ENCODE peak calls at places on chromosome 18, in nine cellular contexts. Z is colonic mucosa, K is endothelial cell of umbilical vein, X is skeletal muscle cell, I is uterus, E is prostate gland, W is ovary, H is brain microvascular endothelial cell, G is gastrocnemius medialis. Y is an unnamed sample.

GRCh38 chr18:79577451-79578395 is 101.9 kb upstream of the CTDP1 start:
- DNase-seq in W (peak), K (no peak), G (no peak), H (peak), I (peak), X (no peak), Z (no peak), E (no peak), Y (peak)

GRCh38 chr18:76363451-76364120 is 131.5 kb downstream of the ZNF516 start:
- DNase-seq in H (peak), I (peak), E (no peak), K (peak), W (peak), X (no peak), Z (no peak), G (no peak), Y (peak)

GRCh38 chr18:59988098-59988706 is 88.4 kb downstream of the PMAIP1 start:
- DNase-seq in Z (peak), H (peak), G (no peak), I (peak), X (peak), K (peak), E (peak), W (peak), Y (peak)

GRCh38 chr18:54734059-54734458 is 94.2 kb upstream of the RAB27B start:
- DNase-seq in Z (no peak), W (no peak), H (peak), G (no peak), K (peak), X (peak), E (no peak), I (no peak), Y (no peak)

GRCh38 chr18:79518683-79519128 is 123.0 kb downstream of the NFATC1 start:
- DNase-seq in H (no peak), W (no peak), G (no peak), Z (peak), I (no peak), E (no peak), K (no peak), X (no peak), Y (peak)

GRCh38 chr18:42514522-42514921 is 559.5 kb downstream of the PIK3C3 start:
- DNase-seq in W (no peak), I (no peak), E (no peak), Z (no peak), H (peak), K (no peak), G (no peak), X (peak), Y (no peak)

GRCh38 chr18:36718705-36719328 is 110.0 kb downstream of the TPGS2 start:
- DNase-seq in I (no peak), K (no peak), E (no peak), Z (no peak), H (no peak), W (no peak), G (no peak), X (no peak), Y (no peak)

GRCh38 chr18:68960355-68960754 is 162.5 kb downstream of the CCDC102B start:
- DNase-seq in X (peak), G (no peak), Z (no peak), E (no peak), H (no peak), W (no peak), K (no peak), I (no peak), Y (no peak)

GRCh38 chr18:59961086-59961485 is 61.3 kb downstream of the PMAIP1 start:
- DNase-seq in E (peak), I (no peak), Z (no peak), X (no peak), K (no peak), G (no peak), H (no peak), W (no peak), Y (no peak)

DNA sequence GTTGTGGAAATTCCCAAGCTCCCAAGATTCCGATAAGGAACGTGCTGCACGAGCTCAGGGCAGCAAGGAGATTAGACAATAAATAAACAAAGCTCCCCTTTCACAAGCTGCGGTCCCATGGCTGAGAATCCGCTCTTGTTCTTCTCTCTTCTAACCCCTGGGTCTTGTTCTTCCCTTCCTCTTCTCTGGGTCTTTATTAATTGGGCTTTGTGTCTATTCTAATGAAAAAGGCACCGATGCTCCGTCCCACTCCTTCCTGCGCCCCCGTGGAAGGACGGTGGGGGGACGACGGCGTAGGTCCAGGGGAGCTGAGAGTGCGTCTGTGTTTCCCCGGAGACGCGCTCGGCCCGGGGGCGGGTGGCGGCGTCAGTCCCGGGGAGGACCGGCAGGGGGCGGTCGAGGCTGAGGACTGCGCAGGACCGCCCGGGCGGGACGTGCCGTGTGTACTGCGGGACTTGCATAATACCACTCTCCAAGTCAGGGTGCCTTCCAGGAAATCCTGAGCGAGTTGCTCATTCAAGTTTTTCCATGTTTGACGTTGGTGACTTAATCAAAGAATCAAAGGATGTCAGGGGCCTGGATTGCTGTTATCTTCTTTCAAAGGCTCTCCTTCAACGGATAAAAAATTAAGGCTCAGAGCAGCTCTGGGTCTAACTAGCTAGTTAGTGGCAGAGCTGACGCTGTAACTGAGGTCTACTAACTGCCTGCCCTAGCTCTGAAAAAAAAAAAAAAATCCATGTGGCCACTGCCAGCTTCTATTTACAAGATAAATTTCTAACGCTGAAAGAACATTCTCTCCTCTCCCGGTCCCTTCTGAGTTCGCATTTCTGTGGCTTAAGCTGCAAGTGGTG is 321.4 kb downstream of the TGIF1 start:
- DNase-seq in Z (peak), W (peak), H (peak), G (peak), K (peak), E (peak), I (peak), X (peak), Y (peak)
- H3K4me3 ChIP-seq in Z (no peak), W (peak), H (peak), G (peak), K (no peak), E (peak), I (peak), X (peak), Y (peak)

DNA sequence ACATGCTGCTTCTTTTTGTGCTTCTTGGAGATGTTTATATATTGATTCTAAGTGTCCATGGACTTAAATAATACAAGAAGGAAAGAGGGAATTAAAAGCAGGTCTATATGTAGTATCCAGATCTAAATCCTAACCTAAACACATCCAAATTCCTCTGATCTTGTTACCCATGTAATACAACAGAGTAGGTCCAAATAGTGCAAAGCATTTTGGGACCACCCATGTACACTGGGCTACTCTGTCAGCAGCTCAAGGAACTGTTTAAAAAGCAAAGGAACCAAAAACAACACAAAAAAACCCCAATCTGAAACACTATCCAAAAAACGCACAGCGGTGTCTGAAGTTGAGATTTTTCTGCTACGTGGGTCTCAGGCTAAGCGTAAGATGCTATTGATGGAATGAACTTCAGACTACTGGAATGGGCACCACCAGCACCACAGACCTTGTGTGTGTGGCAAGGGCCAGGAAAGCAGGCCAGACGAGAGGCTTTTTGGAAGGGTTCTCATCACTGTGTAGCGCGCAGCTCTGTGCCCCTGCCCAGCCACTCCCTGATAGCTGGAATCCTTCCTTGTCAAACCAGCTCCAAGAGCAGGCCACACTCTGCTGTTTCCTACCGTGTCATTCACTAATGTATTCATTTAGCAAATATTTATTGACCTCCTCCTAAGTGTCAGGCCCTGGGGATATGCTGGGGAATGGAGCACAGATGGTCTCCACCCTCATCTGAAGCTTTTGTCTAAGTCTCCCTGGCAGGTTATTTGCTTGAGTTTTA is 101.4 kb downstream of the COLEC12 start:
- DNase-seq in I (no peak), E (no peak), W (no peak), X (no peak), H (no peak), G (no peak), K (no peak), Z (no peak), Y (no peak)
- H3K4me3 ChIP-seq in I (no peak), E (no peak), W (no peak), X (no peak), H (no peak), G (no peak), K (no peak), Z (no peak), Y (no peak)

DNA sequence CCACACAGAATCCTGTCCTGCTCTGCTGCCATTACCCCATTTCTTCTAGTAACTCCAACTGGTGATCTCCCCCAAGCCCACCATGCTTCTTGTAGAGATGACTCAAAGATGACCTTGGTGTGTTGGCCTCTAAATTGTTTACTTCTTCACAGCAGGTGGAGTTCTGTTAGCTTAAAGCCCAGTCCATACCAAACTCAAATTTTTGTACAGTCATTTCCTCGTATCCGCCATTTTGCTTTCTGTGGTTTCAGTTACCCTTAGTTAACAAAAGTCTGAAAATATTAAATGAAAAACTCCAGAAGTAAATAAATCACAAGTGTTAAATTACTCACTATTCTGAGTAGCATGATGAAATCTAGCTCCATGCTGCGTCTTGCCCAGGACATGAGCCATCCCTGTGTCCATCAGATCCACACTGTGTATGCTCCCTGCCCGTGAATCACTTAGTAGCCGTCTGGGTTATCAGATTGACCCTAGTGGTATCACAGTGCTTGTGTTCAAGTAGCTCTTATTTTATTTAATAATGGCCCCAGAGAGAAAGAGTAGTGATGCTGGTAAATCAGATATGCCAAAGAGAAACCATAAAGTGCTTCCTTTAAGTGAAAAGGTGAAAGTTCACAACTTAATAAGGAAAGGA is 133.3 kb upstream of the NOL4 start:
- DNase-seq in W (no peak), K (no peak), G (no peak), H (no peak), Z (no peak), I (no peak), E (no peak), X (no peak), Y (no peak)
- H3K4me3 ChIP-seq in W (no peak), K (no peak), G (no peak), H (no peak), Z (no peak), I (no peak), E (no peak), X (no peak), Y (no peak)

DNA sequence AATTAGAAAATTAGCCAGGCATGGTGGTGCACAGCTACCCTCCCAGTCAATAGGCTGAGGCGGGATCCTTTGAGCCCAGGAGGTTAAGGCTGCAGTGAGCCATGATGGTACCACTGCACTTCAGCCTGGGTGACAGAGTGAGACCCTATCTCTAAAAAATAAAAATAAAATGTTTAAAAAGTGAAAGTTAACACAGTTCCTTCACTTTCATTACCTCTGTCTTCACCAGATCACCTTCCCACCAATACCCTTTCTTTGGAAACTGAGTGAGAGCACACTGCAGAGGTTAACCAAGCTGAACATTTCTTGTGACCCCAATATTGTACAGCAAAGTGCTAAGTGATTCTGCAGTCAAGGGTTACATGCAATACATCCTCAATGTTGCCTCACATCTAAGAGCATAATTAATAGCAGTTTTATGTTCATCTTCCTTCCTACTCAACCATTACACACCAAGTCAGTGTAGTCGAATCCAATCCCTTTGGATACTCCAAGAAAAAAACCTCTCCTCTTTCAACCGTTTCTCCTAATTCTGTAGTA is 1.7 kb downstream of the L3MBTL4 start:
- DNase-seq in H (no peak), W (no peak), Z (no peak), X (no peak), I (no peak), K (no peak), E (no peak), G (no peak), Y (no peak)
- H3K4me3 ChIP-seq in H (no peak), W (no peak), Z (no peak), X (no peak), I (no peak), K (no peak), E (no peak), G (no peak), Y (no peak)

DNA sequence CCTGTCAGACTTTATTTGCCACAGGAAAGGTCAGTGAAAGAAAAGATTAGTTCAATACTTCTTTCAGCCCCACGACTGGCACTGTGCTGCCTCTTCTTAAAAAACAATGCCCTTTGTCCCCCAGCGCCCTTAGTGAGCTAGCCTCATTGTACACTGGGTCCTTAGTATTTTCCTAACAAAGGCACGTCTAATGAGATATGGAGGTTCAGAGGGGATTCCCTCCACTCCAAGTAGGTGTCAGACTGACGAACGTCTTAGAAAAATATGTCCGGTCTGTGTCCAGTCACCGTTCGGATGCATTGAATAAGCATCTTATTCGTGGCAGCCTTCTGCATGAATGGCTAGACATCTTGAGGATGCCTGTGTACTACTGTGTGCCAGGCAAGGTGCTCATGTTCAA is 1.1 kb downstream of the FECH start:
- DNase-seq in W (no peak), X (no peak), K (no peak), E (no peak), G (no peak), Z (no peak), H (no peak), I (no peak), Y (no peak)
- H3K4me3 ChIP-seq in W (peak), X (peak), K (no peak), E (peak), G (peak), Z (peak), H (peak), I (peak), Y (no peak)

Y was measured in testis.